ENCODE peak calls at places on chromosomes 11 and 22, in five cellular contexts. A is RWPE1, M is tibial nerve, R is H1, V is PC-3. Y is an unnamed sample.

GRCh38 chr11:46047520-46047919 is 73.7 kb downstream of the PHF21A start:
- DNase-seq in R (no peak), A (peak; percentile 7), V (peak; percentile 18), M (no peak), Y (no peak)

GRCh38 chr11:86477495-86478155 is 102.9 kb downstream of the CCDC81 start:
- DNase-seq in A (no peak), R (no peak), V (peak; percentile 53), M (no peak), Y (no peak)

GRCh38 chr11:111355956-111356659 is 23.0 kb downstream of the POU2AF1 start:
- DNase-seq in V (no peak), M (no peak), R (no peak), A (no peak), Y (no peak)

GRCh38 chr22:25448435-25449051 is 115.9 kb upstream of the GRK3 start:
- DNase-seq in A (no peak), V (peak; percentile 3), R (no peak), M (no peak), Y (no peak)

GRCh38 chr11:99505319-99505718 is 484.6 kb downstream of the CNTN5 start:
- DNase-seq in R (no peak), V (peak; percentile 41), A (peak; percentile 2), M (no peak), Y (no peak)

GRCh38 chr11:102836290-102836875 is 7.0 kb downstream of the MMP3 start:
- DNase-seq in R (no peak), M (no peak), V (peak; percentile 53), A (no peak), Y (no peak)

GRCh38 chr11:82494988-82495432 is 238.7 kb downstream of the FAM181B start:
- DNase-seq in A (no peak), M (no peak), V (peak; percentile 46), R (peak; percentile 51), Y (no peak)

GRCh38 chr22:27314276-27314807 is 487.2 kb downstream of the MN1 start:
- DNase-seq in R (no peak), V (no peak), A (no peak), M (no peak), Y (no peak)

GRCh38 chr11:84316866-84317560 is 1030.8 kb upstream of the CCDC90B start:
- DNase-seq in A (peak; percentile 1), M (no peak), V (peak; percentile 15), R (no peak), Y (no peak)

GRCh38 chr11:100557830-100558611 is 129.1 kb upstream of the ARHGAP42 start:
- DNase-seq in A (peak; percentile 40), M (no peak), V (peak; percentile 84), R (no peak), Y (no peak)

GRCh38 chr11:97751952-97752351 is 1268.8 kb upstream of the CNTN5 start:
- DNase-seq in V (no peak), R (no peak), M (no peak), A (no peak), Y (no peak)
- H3K27ac ChIP-seq in V (no peak overlapping the region), R (no peak overlapping the region), M (no peak overlapping the region), A (no peak overlapping the region), Y (no peak overlapping the region)

DNA sequence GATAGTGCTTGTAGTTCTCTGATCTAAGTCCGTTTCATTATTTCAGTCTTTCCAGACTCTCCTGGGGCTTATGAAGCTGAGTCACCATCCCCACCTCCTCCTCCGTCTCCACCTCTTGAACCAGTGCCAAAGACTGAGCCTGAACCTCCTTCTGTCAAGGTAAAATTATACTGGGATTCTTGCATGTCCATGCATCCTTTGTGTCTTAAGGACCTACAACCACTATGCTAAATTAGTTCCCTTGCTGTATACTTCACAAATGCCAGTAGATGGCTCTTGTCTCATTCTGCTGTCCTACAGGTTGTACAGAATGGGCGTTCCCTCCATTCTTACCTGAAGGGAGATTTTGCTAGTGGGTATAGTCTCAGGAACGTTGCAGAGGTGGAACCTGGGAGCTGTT is 42.2 kb downstream of the POLD3 start:
- DNase-seq in V (peak; percentile 81), M (no peak), R (no peak), A (peak; percentile 87), Y (no peak)
- TF ChIP-seq CTCF in V (peak; percentile 87), M (no peak), R (peak; percentile 27), A (peak; percentile 24), Y (peak; percentile 43)

GRCh38 chr11:125166903-125167291 is 2.3 kb downstream of the PKNOX2 start:
- DNase-seq in V (no peak), M (no peak), R (no peak), A (no peak), Y (no peak)
- H3K27ac ChIP-seq in V (no peak overlapping the region), M (peak overlapping the region; percentile 94), R (no peak overlapping the region), A (no peak overlapping the region), Y (peak overlapping the region; percentile 89)

DNA sequence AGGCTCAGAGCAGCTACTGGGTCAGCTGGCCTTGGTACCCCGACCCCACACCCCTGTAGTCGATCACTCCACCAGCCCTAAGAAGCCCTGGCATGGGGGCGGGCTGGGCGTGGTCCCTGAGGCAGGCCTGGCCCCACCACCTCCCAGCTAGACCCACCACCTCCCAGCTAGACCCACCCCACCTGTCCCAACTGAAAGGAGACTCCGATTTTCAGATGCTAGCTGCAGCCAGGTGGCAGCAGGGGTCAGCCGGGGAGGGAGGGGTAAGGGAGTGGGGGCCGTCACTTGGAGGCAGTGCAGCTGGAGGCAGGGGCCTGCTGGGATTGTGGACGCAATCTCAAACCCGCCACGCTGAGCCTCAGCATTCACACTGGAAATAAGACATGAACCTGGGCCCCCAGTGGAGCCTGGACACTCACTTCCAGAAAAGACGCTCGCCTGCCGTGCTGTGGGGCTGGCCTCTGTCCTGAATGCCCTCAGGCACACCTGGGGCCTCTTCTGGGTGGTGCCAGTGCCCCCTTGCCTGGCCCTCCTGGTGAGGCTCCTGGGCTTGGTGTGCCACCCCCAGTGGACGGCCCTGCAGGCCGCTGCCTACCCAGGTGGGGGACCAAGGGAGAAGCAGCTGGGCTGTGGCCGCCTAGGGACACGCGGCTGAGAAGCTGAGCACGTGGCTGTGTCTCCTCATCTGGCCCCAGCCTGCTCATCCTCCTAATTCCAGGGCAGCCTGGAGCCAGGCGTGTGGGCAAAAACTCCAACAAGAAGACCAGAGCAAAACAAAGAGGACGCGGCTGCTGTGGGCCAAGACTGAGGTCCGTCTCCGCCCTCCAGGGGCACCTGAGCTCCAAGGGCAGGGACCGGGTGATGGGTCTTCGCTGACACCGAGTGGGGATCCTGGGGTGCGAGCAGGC is 26.7 kb downstream of the OSBPL5 start:
- DNase-seq in A (no peak), R (no peak), M (no peak), V (no peak), Y (peak; percentile 12)
- TF ChIP-seq CTCF in A (no peak), R (peak; percentile 33), M (no peak), V (no peak), Y (no peak)

GRCh38 chr11:68314203-68314885 is 2.0 kb downstream of the LRP5 start:
- DNase-seq in R (no peak), A (no peak), V (no peak), M (no peak), Y (no peak)

GRCh38 chr11:68313574-68314202 is 1.3 kb downstream of the LRP5 start:
- DNase-seq in M (no peak), A (peak; percentile 31), R (no peak), V (peak; percentile 33), Y (no peak)

GRCh38 chr11:68315581-68315920 is 3.2 kb downstream of the LRP5 start:
- DNase-seq in M (no peak), R (no peak), V (no peak), A (no peak), Y (no peak)

GRCh38 chr11:68314886-68315580 is 2.6 kb downstream of the LRP5 start:
- DNase-seq in A (peak; percentile 78), V (peak; percentile 93), M (no peak), R (no peak), Y (no peak)

GRCh38 chr11:68317147-68317785 is 4.9 kb downstream of the LRP5 start:
- DNase-seq in R (no peak), A (no peak), V (no peak), M (no peak), Y (no peak)
- H3K27ac ChIP-seq in R (no peak overlapping the region), A (peak overlapping the region; percentile 93), V (no peak overlapping the region), M (no peak overlapping the region), Y (peak overlapping the region; percentile 23)

DNA sequence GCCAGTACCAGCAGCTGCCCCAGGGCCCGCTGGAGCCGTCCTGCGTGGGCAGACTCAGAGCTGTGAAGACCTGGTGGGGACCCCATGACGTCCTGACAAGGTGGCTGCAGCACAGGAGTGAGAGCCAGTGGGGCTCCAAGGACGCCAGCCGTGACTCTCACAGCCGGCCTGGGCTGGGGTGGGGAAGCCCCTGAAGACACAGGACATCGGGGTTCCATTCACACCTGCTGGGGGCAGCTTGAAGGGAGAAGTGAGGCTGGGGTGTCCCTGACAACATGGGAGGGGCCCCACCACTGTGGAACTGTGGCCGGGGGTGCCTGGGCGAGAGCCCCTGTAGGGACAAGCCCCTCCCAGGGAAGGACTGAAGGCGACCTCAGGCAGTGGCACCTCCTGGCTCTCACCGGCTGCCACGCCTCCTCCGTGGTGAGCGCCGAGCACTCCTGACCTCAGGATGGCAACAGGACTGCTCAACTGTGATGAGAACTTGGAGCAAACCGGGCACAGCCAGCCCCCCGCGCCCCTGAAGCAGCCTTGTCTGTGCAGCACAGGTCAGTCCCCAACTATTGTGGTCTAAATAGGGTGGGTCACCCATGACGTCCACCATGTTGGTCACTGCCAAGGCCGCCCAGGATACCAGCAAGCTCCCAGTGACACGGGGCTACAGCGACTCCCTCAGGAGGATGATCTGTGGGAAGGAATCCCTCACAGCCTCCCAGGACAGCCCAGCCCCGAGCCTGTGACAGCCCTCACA is 22.7 kb upstream of the IL17REL start:
- DNase-seq in V (no peak), A (no peak), M (no peak), R (no peak), Y (no peak)
- TF ChIP-seq CTCF in V (no peak), A (no peak), M (no peak), R (no peak), Y (no peak)

GRCh38 chr11:133243832-133244231 is 288.5 kb downstream of the OPCML start:
- DNase-seq in A (no peak), R (peak; percentile 52), M (no peak), V (no peak), Y (no peak)

GRCh38 chr11:133253570-133253969 is 278.7 kb downstream of the OPCML start:
- DNase-seq in A (no peak), M (no peak), R (no peak), V (no peak), Y (no peak)

GRCh38 chr11:133249530-133249929 is 282.8 kb downstream of the OPCML start:
- DNase-seq in M (no peak), R (no peak), V (no peak), A (no peak), Y (no peak)

DNA sequence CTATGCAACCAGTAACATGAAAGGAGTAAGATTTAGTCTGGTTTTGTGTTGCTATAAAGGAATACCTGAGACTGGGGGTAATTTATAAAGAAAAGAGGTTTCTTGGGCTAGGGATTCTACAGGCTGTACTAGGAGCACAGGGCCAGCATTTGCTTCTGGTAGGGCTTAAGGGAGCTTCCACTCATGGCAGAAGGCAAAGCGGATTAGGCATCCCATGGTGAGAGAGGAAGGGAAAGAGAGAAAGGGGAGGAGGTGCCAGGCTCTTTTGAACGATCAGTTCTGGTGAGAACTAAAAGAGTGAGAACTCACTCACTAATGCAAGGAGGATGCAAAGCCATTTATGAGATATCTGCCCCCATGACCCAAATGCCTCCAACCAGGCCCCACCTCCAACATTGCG is 283.2 kb downstream of the OPCML start:
- DNase-seq in V (no peak), A (no peak), M (no peak), R (no peak), Y (no peak)
- H3K27ac ChIP-seq in V (no peak overlapping the region), A (no peak overlapping the region), M (no peak overlapping the region), R (no peak overlapping the region), Y (no peak overlapping the region)

DNA sequence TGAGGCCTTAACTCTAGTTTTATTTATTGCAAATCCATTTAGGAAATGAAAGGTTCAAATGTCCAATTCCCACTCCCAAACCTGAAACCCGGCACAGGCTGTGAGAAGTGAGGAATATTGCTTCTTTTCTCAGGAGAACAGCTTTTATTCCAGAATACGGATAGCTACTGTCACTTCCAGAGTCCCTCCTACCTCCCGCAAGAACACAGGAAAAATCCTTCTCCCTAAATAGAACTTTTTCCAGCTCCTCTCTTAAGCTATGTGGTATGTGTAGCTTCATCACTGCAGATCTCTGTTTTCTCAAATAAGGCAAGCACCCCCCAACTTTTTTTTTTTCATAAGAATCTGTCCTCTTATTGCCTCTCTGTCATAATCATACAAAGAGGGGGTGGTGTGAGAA is 126.8 kb downstream of the LARGE1 start:
- DNase-seq in A (no peak), V (no peak), M (no peak), R (no peak), Y (no peak)
- TF ChIP-seq CTCF in A (no peak), V (no peak), M (no peak), R (no peak), Y (no peak)